ENCODE peak calls at places on chromosomes 1 and 21, in five cellular contexts. One of them, this sample, is unnamed.

GRCh38 chr1:218164111-218164929 is 120.8 kb upstream of the RRP15 start:
- DNase-seq in CD4-positive, alpha-beta T cell: no peak
- DNase-seq in AG04449: no peak
- DNase-seq in upper lobe of left lung: no peak
- DNase-seq in A673: peak; percentile 12
- DNase-seq in this sample: no peak

GRCh38 chr1:168392958-168393357 is 112.3 kb downstream of the TBX19 start:
- DNase-seq in CD4-positive, alpha-beta T cell: no peak
- DNase-seq in AG04449: no peak
- DNase-seq in upper lobe of left lung: no peak
- DNase-seq in A673: no peak
- DNase-seq in this sample: no peak

GRCh38 chr1:227938276-227938675 is 9.5 kb downstream of the WNT9A start:
- DNase-seq in CD4-positive, alpha-beta T cell: no peak
- DNase-seq in AG04449: no peak
- DNase-seq in upper lobe of left lung: no peak
- DNase-seq in A673: no peak
- DNase-seq in this sample: no peak

GRCh38 chr1:236868625-236869467 is 73.8 kb downstream of the MTR start:
- DNase-seq in CD4-positive, alpha-beta T cell: peak; percentile 17
- DNase-seq in AG04449: no peak
- DNase-seq in upper lobe of left lung: peak; percentile 33
- DNase-seq in A673: peak; percentile 54
- DNase-seq in this sample: no peak

GRCh38 chr1:33272930-33273329 is 16.6 kb downstream of the ZNF362 start:
- DNase-seq in CD4-positive, alpha-beta T cell: no peak
- DNase-seq in AG04449: no peak
- DNase-seq in upper lobe of left lung: no peak
- DNase-seq in A673: no peak
- DNase-seq in this sample: no peak

GRCh38 chr1:10648689-10649483 is 147.6 kb downstream of the CASZ1 start:
- DNase-seq in CD4-positive, alpha-beta T cell: no peak
- DNase-seq in AG04449: no peak
- DNase-seq in upper lobe of left lung: no peak
- DNase-seq in A673: no peak
- DNase-seq in this sample: no peak

GRCh38 chr21:31879251-31879650 is 6.4 kb downstream of the HUNK start:
- DNase-seq in CD4-positive, alpha-beta T cell: no peak
- DNase-seq in AG04449: no peak
- DNase-seq in upper lobe of left lung: peak; percentile 40
- DNase-seq in A673: no peak
- DNase-seq in this sample: no peak

GRCh38 chr1:26092422-26092821 is 19.2 kb upstream of the PDIK1L start:
- DNase-seq in CD4-positive, alpha-beta T cell: no peak
- DNase-seq in AG04449: no peak
- DNase-seq in upper lobe of left lung: no peak
- DNase-seq in A673: no peak
- DNase-seq in this sample: no peak

GRCh38 chr1:61356995-61357394 is 274.6 kb downstream of the NFIA start:
- DNase-seq in CD4-positive, alpha-beta T cell: no peak
- DNase-seq in AG04449: no peak
- DNase-seq in upper lobe of left lung: no peak
- DNase-seq in A673: no peak
- DNase-seq in this sample: no peak

GRCh38 chr1:91871994-91872393 is 14.0 kb downstream of the TGFBR3 start:
- DNase-seq in CD4-positive, alpha-beta T cell: no peak
- DNase-seq in AG04449: no peak
- DNase-seq in upper lobe of left lung: no peak
- DNase-seq in A673: no peak
- DNase-seq in this sample: no peak

GRCh38 chr1:247453256-247453655 is 4.6 kb downstream of the OR2B11 start:
- DNase-seq in CD4-positive, alpha-beta T cell: no peak
- DNase-seq in AG04449: no peak
- DNase-seq in upper lobe of left lung: no peak
- DNase-seq in A673: no peak
- DNase-seq in this sample: no peak

GRCh38 chr1:247452447-247453039 is 5.4 kb downstream of the OR2B11 start:
- DNase-seq in CD4-positive, alpha-beta T cell: no peak
- DNase-seq in AG04449: no peak
- DNase-seq in upper lobe of left lung: no peak
- DNase-seq in A673: no peak
- DNase-seq in this sample: no peak

GRCh38 chr1:247453997-247454396 is 3.9 kb downstream of the OR2B11 start:
- DNase-seq in CD4-positive, alpha-beta T cell: no peak
- DNase-seq in AG04449: no peak
- DNase-seq in upper lobe of left lung: no peak
- DNase-seq in A673: no peak
- DNase-seq in this sample: no peak

GRCh38 chr1:247456914-247457638 is 828 bp downstream of the OR2B11 start:
- DNase-seq in CD4-positive, alpha-beta T cell: no peak
- DNase-seq in AG04449: no peak
- DNase-seq in upper lobe of left lung: peak; percentile 61
- DNase-seq in A673: no peak
- DNase-seq in this sample: no peak

DNA sequence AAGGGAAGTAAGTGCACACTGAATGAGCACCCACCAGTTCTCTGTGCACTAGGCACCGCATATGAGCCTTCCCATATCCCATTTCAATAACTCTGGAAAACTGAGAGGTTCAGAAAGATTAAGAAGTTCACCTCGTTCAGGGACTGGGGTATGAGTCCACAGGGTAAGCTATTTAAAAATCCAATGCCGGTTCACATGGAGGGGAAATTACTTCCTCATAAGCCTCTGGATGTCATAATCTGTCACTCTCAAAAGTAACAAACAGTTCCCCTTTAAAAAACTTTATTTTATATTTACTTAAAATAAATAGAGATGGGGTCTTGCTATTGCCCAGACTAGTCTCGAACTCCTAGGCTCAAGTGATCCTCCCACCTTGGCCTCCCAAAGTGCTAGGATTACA is 1.9 kb downstream of the OR2B11 start:
- DNase-seq in CD4-positive, alpha-beta T cell: no peak
- DNase-seq in AG04449: no peak
- DNase-seq in upper lobe of left lung: no peak
- DNase-seq in A673: no peak
- DNase-seq in this sample: no peak
- TF ChIP-seq CTCF in CD4-positive, alpha-beta T cell: no peak
- TF ChIP-seq CTCF in AG04449: no peak
- TF ChIP-seq CTCF in upper lobe of left lung: no peak
- TF ChIP-seq CTCF in A673: no peak
- TF ChIP-seq CTCF in this sample: no peak

GRCh38 chr1:221440658-221441057 is 301.2 kb downstream of the DUSP10 start:
- DNase-seq in CD4-positive, alpha-beta T cell: no peak
- DNase-seq in AG04449: no peak
- DNase-seq in upper lobe of left lung: peak; percentile 30
- DNase-seq in A673: peak; percentile 22
- DNase-seq in this sample: no peak
- TF ChIP-seq CTCF in CD4-positive, alpha-beta T cell: no peak
- TF ChIP-seq CTCF in AG04449: no peak
- TF ChIP-seq CTCF in upper lobe of left lung: no peak
- TF ChIP-seq CTCF in A673: no peak
- TF ChIP-seq CTCF in this sample: no peak

GRCh38 chr1:240599299-240599698 is 12.7 kb downstream of the GREM2 start:
- DNase-seq in CD4-positive, alpha-beta T cell: no peak
- DNase-seq in AG04449: no peak
- DNase-seq in upper lobe of left lung: no peak
- DNase-seq in A673: no peak
- DNase-seq in this sample: no peak

GRCh38 chr1:240598602-240599001 is 13.4 kb downstream of the GREM2 start:
- DNase-seq in CD4-positive, alpha-beta T cell: no peak
- DNase-seq in AG04449: no peak
- DNase-seq in upper lobe of left lung: no peak
- DNase-seq in A673: no peak
- DNase-seq in this sample: no peak

GRCh38 chr1:240598201-240598600 is 13.8 kb downstream of the GREM2 start:
- DNase-seq in CD4-positive, alpha-beta T cell: no peak
- DNase-seq in AG04449: no peak
- DNase-seq in upper lobe of left lung: no peak
- DNase-seq in A673: no peak
- DNase-seq in this sample: no peak

GRCh38 chr1:240599830-240600229 is 12.1 kb downstream of the GREM2 start:
- DNase-seq in CD4-positive, alpha-beta T cell: no peak
- DNase-seq in AG04449: no peak
- DNase-seq in upper lobe of left lung: no peak
- DNase-seq in A673: no peak
- DNase-seq in this sample: no peak

GRCh38 chr1:240602189-240602588 is 9.8 kb downstream of the GREM2 start:
- DNase-seq in CD4-positive, alpha-beta T cell: no peak
- DNase-seq in AG04449: no peak
- DNase-seq in upper lobe of left lung: no peak
- DNase-seq in A673: no peak
- DNase-seq in this sample: no peak
- TF ChIP-seq CTCF in CD4-positive, alpha-beta T cell: no peak
- TF ChIP-seq CTCF in AG04449: no peak
- TF ChIP-seq CTCF in upper lobe of left lung: no peak
- TF ChIP-seq CTCF in A673: no peak
- TF ChIP-seq CTCF in this sample: no peak

DNA sequence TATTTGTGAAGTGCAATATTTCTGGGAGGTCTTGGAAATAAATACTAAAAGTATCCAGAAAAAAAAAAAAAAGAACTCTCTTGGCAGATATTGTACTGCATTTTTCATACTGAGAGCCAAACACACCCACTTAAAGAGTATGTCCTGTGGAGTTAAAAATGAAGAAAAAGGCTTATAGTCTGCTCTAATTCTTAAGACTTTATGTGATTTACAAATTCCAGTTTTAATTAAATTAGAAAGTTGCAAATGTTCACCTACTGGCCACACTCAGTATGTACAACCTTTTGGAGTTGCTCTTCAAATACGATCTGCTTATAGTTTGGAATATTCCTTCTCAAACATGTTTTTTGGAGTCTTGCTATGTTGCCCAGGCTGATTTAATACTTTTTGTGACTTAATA is 107.6 kb downstream of the LEPR start:
- DNase-seq in CD4-positive, alpha-beta T cell: no peak
- DNase-seq in AG04449: no peak
- DNase-seq in upper lobe of left lung: no peak
- DNase-seq in A673: no peak
- DNase-seq in this sample: no peak
- TF ChIP-seq CTCF in CD4-positive, alpha-beta T cell: no peak
- TF ChIP-seq CTCF in AG04449: peak; percentile 3
- TF ChIP-seq CTCF in upper lobe of left lung: no peak
- TF ChIP-seq CTCF in A673: peak; percentile 37
- TF ChIP-seq CTCF in this sample: no peak

GRCh38 chr21:40141621-40142020 is 274.4 kb downstream of the PCP4 start:
- DNase-seq in CD4-positive, alpha-beta T cell: no peak
- DNase-seq in AG04449: no peak
- DNase-seq in upper lobe of left lung: no peak
- DNase-seq in A673: no peak
- DNase-seq in this sample: no peak

GRCh38 chr21:40151611-40152010 is 284.4 kb downstream of the PCP4 start:
- DNase-seq in CD4-positive, alpha-beta T cell: no peak
- DNase-seq in AG04449: no peak
- DNase-seq in upper lobe of left lung: no peak
- DNase-seq in A673: no peak
- DNase-seq in this sample: no peak

GRCh38 chr21:40140675-40141074 is 273.4 kb downstream of the PCP4 start:
- DNase-seq in CD4-positive, alpha-beta T cell: no peak
- DNase-seq in AG04449: no peak
- DNase-seq in upper lobe of left lung: no peak
- DNase-seq in A673: no peak
- DNase-seq in this sample: no peak

GRCh38 chr21:40143822-40144525 is 276.7 kb downstream of the PCP4 start:
- DNase-seq in CD4-positive, alpha-beta T cell: no peak
- DNase-seq in AG04449: no peak
- DNase-seq in upper lobe of left lung: no peak
- DNase-seq in A673: peak; percentile 55
- DNase-seq in this sample: no peak

GRCh38 chr21:40146201-40146890 is 279.1 kb downstream of the PCP4 start:
- DNase-seq in CD4-positive, alpha-beta T cell: no peak
- DNase-seq in AG04449: no peak
- DNase-seq in upper lobe of left lung: no peak
- DNase-seq in A673: no peak
- DNase-seq in this sample: no peak
- TF ChIP-seq CTCF in CD4-positive, alpha-beta T cell: no peak
- TF ChIP-seq CTCF in AG04449: no peak
- TF ChIP-seq CTCF in upper lobe of left lung: no peak
- TF ChIP-seq CTCF in A673: no peak
- TF ChIP-seq CTCF in this sample: no peak

GRCh38 chr1:94795321-94795899 is 24.7 kb upstream of the SLC44A3 start:
- DNase-seq in CD4-positive, alpha-beta T cell: no peak
- DNase-seq in AG04449: no peak
- DNase-seq in upper lobe of left lung: no peak
- DNase-seq in A673: no peak
- DNase-seq in this sample: no peak

GRCh38 chr1:94792473-94792875 is 27.7 kb upstream of the SLC44A3 start:
- DNase-seq in CD4-positive, alpha-beta T cell: no peak
- DNase-seq in AG04449: no peak
- DNase-seq in upper lobe of left lung: peak; percentile 50
- DNase-seq in A673: peak; percentile 19
- DNase-seq in this sample: no peak

GRCh38 chr1:94790670-94791069 is 29.5 kb upstream of the SLC44A3 start:
- DNase-seq in CD4-positive, alpha-beta T cell: no peak
- DNase-seq in AG04449: no peak
- DNase-seq in upper lobe of left lung: no peak
- DNase-seq in A673: no peak
- DNase-seq in this sample: no peak

GRCh38 chr1:94790246-94790645 is 29.9 kb upstream of the SLC44A3 start:
- DNase-seq in CD4-positive, alpha-beta T cell: no peak
- DNase-seq in AG04449: no peak
- DNase-seq in upper lobe of left lung: no peak
- DNase-seq in A673: no peak
- DNase-seq in this sample: no peak

DNA sequence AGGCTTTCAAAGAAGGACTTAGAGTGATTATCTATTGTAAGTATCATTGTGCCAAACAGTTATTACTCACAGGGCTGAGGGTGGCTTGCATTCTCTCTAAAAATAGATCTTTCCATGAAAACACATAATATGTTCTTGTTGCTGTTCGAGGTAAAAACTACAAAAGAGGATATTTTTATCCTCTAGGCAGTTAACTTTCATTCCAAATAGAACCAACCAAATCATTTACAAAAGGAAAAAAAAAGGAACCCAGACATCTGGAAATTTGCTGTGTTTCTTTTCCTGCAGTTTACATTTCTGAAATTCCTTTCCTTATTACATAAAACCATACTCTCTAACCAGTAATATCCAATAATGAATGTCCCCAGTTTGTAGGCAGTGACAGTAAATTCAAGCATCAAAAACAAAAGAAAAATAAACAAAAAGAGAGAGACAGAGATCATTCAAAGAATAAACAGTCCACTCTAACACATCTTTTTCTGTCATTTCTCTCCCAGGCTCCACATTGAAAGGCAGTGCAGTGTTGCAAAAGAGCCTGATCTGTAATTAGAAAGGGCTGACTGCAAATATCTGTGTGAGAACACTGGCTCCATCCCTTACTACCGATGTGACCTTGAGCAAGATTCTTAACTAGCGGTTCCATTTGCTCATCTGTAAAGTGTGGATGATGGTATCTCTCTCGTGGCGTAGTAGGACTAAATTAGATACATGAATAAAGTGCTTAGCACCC is 27.1 kb upstream of the SLC44A3 start:
- DNase-seq in CD4-positive, alpha-beta T cell: no peak
- DNase-seq in AG04449: no peak
- DNase-seq in upper lobe of left lung: no peak
- DNase-seq in A673: no peak
- DNase-seq in this sample: no peak
- TF ChIP-seq CTCF in CD4-positive, alpha-beta T cell: no peak
- TF ChIP-seq CTCF in AG04449: no peak
- TF ChIP-seq CTCF in upper lobe of left lung: no peak
- TF ChIP-seq CTCF in A673: no peak
- TF ChIP-seq CTCF in this sample: no peak